ENCODE peak calls at places on chromosomes 2 and 18, in five cellular contexts. One of them, this sample, is unnamed.

GRCh38 chr2:131045286-131045924 is 47.9 kb downstream of the FAM168B start:
- DNase-seq in anterior cingulate cortex: no peak
- DNase-seq in fibroblast of mammary gland: no peak
- DNase-seq in hepatocyte: no peak
- DNase-seq in progenitor cell of endocrine pancreas: no peak
- DNase-seq in this sample: no peak

GRCh38 chr18:46867471-46868170 is 49.7 kb downstream of the PIAS2 start:
- DNase-seq in fibroblast of mammary gland: no peak
- DNase-seq in anterior cingulate cortex: no peak
- DNase-seq in progenitor cell of endocrine pancreas: no peak
- DNase-seq in hepatocyte: no peak
- DNase-seq in this sample: no peak

GRCh38 chr2:96225016-96225533 is 16.4 kb upstream of the STARD7 start:
- DNase-seq in progenitor cell of endocrine pancreas: no peak
- DNase-seq in hepatocyte: no peak
- DNase-seq in fibroblast of mammary gland: no peak
- DNase-seq in anterior cingulate cortex: no peak
- DNase-seq in this sample: no peak

GRCh38 chr2:161961046-161961445 is 113.0 kb downstream of the DPP4 start:
- DNase-seq in hepatocyte: no peak
- DNase-seq in anterior cingulate cortex: no peak
- DNase-seq in fibroblast of mammary gland: peak; percentile 11
- DNase-seq in progenitor cell of endocrine pancreas: no peak
- DNase-seq in this sample: no peak

GRCh38 chr18:28875059-28875458 is 698.1 kb upstream of the CDH2 start:
- DNase-seq in fibroblast of mammary gland: no peak
- DNase-seq in progenitor cell of endocrine pancreas: no peak
- DNase-seq in anterior cingulate cortex: no peak
- DNase-seq in hepatocyte: no peak
- DNase-seq in this sample: peak; percentile 75

GRCh38 chr2:3398837-3399236 is 19.3 kb downstream of the TRAPPC12 start:
- DNase-seq in fibroblast of mammary gland: no peak
- DNase-seq in anterior cingulate cortex: no peak
- DNase-seq in progenitor cell of endocrine pancreas: no peak
- DNase-seq in hepatocyte: no peak
- DNase-seq in this sample: no peak

GRCh38 chr2:181784556-181784955 is 104.2 kb upstream of the NEUROD1 start:
- DNase-seq in anterior cingulate cortex: no peak
- DNase-seq in progenitor cell of endocrine pancreas: no peak
- DNase-seq in fibroblast of mammary gland: no peak
- DNase-seq in hepatocyte: no peak
- DNase-seq in this sample: peak; percentile 77

GRCh38 chr2:98148968-98149697 is 62.2 kb downstream of the VWA3B start:
- DNase-seq in progenitor cell of endocrine pancreas: no peak
- DNase-seq in hepatocyte: no peak
- DNase-seq in anterior cingulate cortex: no peak
- DNase-seq in fibroblast of mammary gland: peak; percentile 62
- DNase-seq in this sample: peak; percentile 67

GRCh38 chr2:2530334-2530733 is 199.3 kb upstream of the MYT1L start:
- DNase-seq in fibroblast of mammary gland: no peak
- DNase-seq in progenitor cell of endocrine pancreas: no peak
- DNase-seq in hepatocyte: no peak
- DNase-seq in anterior cingulate cortex: no peak
- DNase-seq in this sample: no peak

GRCh38 chr2:217656366-217656765 is 346.4 kb downstream of the TNS1 start:
- DNase-seq in hepatocyte: no peak
- DNase-seq in progenitor cell of endocrine pancreas: no peak
- DNase-seq in fibroblast of mammary gland: no peak
- DNase-seq in anterior cingulate cortex: no peak
- DNase-seq in this sample: no peak

GRCh38 chr2:55175254-55176093 is 56.6 kb downstream of the CLHC1 start:
- DNase-seq in hepatocyte: peak; percentile 67
- DNase-seq in anterior cingulate cortex: no peak
- DNase-seq in progenitor cell of endocrine pancreas: no peak
- DNase-seq in fibroblast of mammary gland: peak; percentile 86
- DNase-seq in this sample: peak; percentile 70

GRCh38 chr2:180033993-180034894 is 27.1 kb upstream of the CWC22 start:
- DNase-seq in fibroblast of mammary gland: peak; percentile 62
- DNase-seq in progenitor cell of endocrine pancreas: no peak
- DNase-seq in hepatocyte: peak; percentile 55
- DNase-seq in anterior cingulate cortex: no peak
- DNase-seq in this sample: peak; percentile 41

GRCh38 chr2:85736456-85737355 is 17.1 kb upstream of the ATOH8 start:
- DNase-seq in fibroblast of mammary gland: no peak
- DNase-seq in hepatocyte: no peak
- DNase-seq in anterior cingulate cortex: no peak
- DNase-seq in progenitor cell of endocrine pancreas: no peak
- DNase-seq in this sample: no peak

GRCh38 chr2:73488079-73488478 is 102.4 kb downstream of the ALMS1 start:
- DNase-seq in hepatocyte: no peak
- DNase-seq in fibroblast of mammary gland: no peak
- DNase-seq in progenitor cell of endocrine pancreas: no peak
- DNase-seq in anterior cingulate cortex: no peak
- DNase-seq in this sample: no peak

GRCh38 chr18:12014976-12015696 is 33.8 kb downstream of the IMPA2 start:
- DNase-seq in progenitor cell of endocrine pancreas: no peak
- DNase-seq in fibroblast of mammary gland: no peak
- DNase-seq in anterior cingulate cortex: no peak
- DNase-seq in hepatocyte: no peak
- DNase-seq in this sample: no peak

GRCh38 chr2:176614930-176615329 is 345.7 kb downstream of the MTX2 start:
- DNase-seq in anterior cingulate cortex: no peak
- DNase-seq in hepatocyte: no peak
- DNase-seq in progenitor cell of endocrine pancreas: no peak
- DNase-seq in fibroblast of mammary gland: no peak
- DNase-seq in this sample: no peak

GRCh38 chr2:38374978-38375377 is 2.1 kb downstream of the ATL2 start:
- DNase-seq in fibroblast of mammary gland: no peak
- DNase-seq in progenitor cell of endocrine pancreas: no peak
- DNase-seq in hepatocyte: no peak
- DNase-seq in anterior cingulate cortex: no peak
- DNase-seq in this sample: no peak

GRCh38 chr2:127081826-127082633 is 24.9 kb downstream of the BIN1 start:
- DNase-seq in hepatocyte: peak; percentile 52
- DNase-seq in anterior cingulate cortex: peak; percentile 54
- DNase-seq in progenitor cell of endocrine pancreas: no peak
- DNase-seq in fibroblast of mammary gland: peak; percentile 66
- DNase-seq in this sample: no peak

This sample was measured in astrocyte.